ENCODE peak calls at places on chromosomes 3 and 15, in ten cellular contexts. U, M, V, B, N, Q, K, L, F and T are unnamed samples.

GRCh38 chr15:35545316-35545824 is 595 bp downstream of the DPH6 start:
- DNase-seq in N (peak), M (peak), Q (no peak), L (no peak), F (no peak), V (peak), B (peak), U (peak), K (peak), T (no peak)

GRCh38 chr3:135310317-135310716 is 515.3 kb downstream of the EPHB1 start:
- DNase-seq in N (no peak), V (no peak), L (no peak), U (no peak), M (no peak), Q (no peak), B (no peak), F (no peak), K (no peak), T (no peak)

GRCh38 chr15:68335251-68335650 is 57.7 kb downstream of the FEM1B start:
- DNase-seq in K (no peak), M (no peak), V (peak), L (no peak), Q (no peak), F (no peak), U (no peak), B (no peak), N (peak), T (peak)

GRCh38 chr3:94522488-94522887 is 459.6 kb downstream of the NSUN3 start:
- DNase-seq in L (peak), V (no peak), F (no peak), U (no peak), K (peak), N (peak), B (peak), M (no peak), Q (no peak), T (no peak)

GRCh38 chr15:43930079-43930478 is 103.3 kb downstream of the WDR76 start:
- DNase-seq in Q (no peak), L (no peak), N (no peak), U (no peak), M (peak), V (peak), B (no peak), K (no peak), F (no peak), T (no peak)

GRCh38 chr3:179991104-179991503 is 45.6 kb downstream of the PEX5L start:
- DNase-seq in K (no peak), U (no peak), M (no peak), N (no peak), V (no peak), F (no peak), B (no peak), L (no peak), Q (no peak), T (no peak)

GRCh38 chr3:23495507-23495906 is 292.4 kb downstream of the UBE2E2 start:
- DNase-seq in B (no peak), Q (no peak), L (no peak), V (peak), M (no peak), F (no peak), K (no peak), N (peak), U (no peak), T (no peak)

GRCh38 chr3:71128951-71129350 is 454.6 kb downstream of the FOXP1 start:
- DNase-seq in U (no peak), V (no peak), Q (no peak), B (no peak), F (peak), K (no peak), L (no peak), N (peak), M (no peak), T (no peak)

GRCh38 chr15:89367485-89368451 is 33.1 kb upstream of the POLG start:
- DNase-seq in K (no peak), V (no peak), U (no peak), L (no peak), F (no peak), M (no peak), Q (peak), N (peak), B (no peak), T (peak)

GRCh38 chr15:76903251-76903681 is 1.9 kb downstream of the SCAPER start:
- DNase-seq in F (no peak), B (peak), U (peak), K (peak), V (peak), Q (no peak), M (peak), N (peak), L (no peak), T (no peak)

GRCh38 chr15:61084944-61085367 is 144.1 kb downstream of the RORA start:
- DNase-seq in M (peak), B (no peak), V (no peak), L (no peak), U (no peak), N (peak), K (no peak), F (no peak), Q (no peak), T (peak)

GRCh38 chr3:195542261-195542660 is 864 bp downstream of the PPP1R2 start:
- DNase-seq in Q (no peak), K (no peak), L (no peak), U (no peak), B (peak), M (no peak), V (peak), N (peak), F (no peak), T (peak)

GRCh38 chr15:63178034-63178433 is 11.4 kb upstream of the RAB8B start:
- DNase-seq in V (no peak), U (no peak), B (no peak), K (no peak), M (peak), L (no peak), N (no peak), F (no peak), Q (no peak), T (no peak)

GRCh38 chr15:89299896-89300295 is 34.7 kb downstream of the POLG start:
- DNase-seq in B (peak), F (no peak), M (no peak), V (peak), L (no peak), K (no peak), N (no peak), U (peak), Q (no peak), T (no peak)

GRCh38 chr3:89025185-89025584 is 82.2 kb upstream of the EPHA3 start:
- DNase-seq in N (peak), M (no peak), K (no peak), V (peak), Q (no peak), F (no peak), U (peak), L (peak), B (no peak), T (peak)

GRCh38 chr3:194423317-194423716 is 24.3 kb upstream of the GP5 start:
- DNase-seq in V (no peak), L (no peak), N (peak), K (no peak), Q (no peak), U (no peak), F (no peak), B (no peak), M (no peak), T (no peak)

GRCh38 chr3:128950223-128950938 is 43.5 kb downstream of the CFAP92 start:
- DNase-seq in B (no peak), M (peak), V (peak), K (peak), Q (no peak), L (peak), U (no peak), N (peak), F (no peak), T (no peak)

GRCh38 chr3:49647741-49648140 is 26.4 kb upstream of the APEH start:
- DNase-seq in F (no peak), N (peak), V (no peak), B (peak), Q (no peak), M (no peak), K (no peak), L (no peak), U (no peak), T (no peak)

GRCh38 chr15:49328941-49329340 is 94.1 kb upstream of the FGF7 start:
- DNase-seq in M (no peak), N (no peak), Q (no peak), F (no peak), B (no peak), V (no peak), K (no peak), U (no peak), L (no peak), T (no peak)

GRCh38 chr3:179304605-179305004 is 18.2 kb upstream of the ZNF639 start:
- DNase-seq in U (no peak), F (no peak), N (no peak), L (no peak), Q (no peak), K (no peak), V (peak), B (no peak), M (no peak), T (no peak)

GRCh38 chr3:127442551-127442950 is 148.0 kb downstream of the TPRA1 start:
- DNase-seq in U (no peak), M (no peak), Q (no peak), L (no peak), K (no peak), B (no peak), N (no peak), F (no peak), V (no peak), T (no peak)

GRCh38 chr3:99084825-99085224 is 183.3 kb upstream of the DCBLD2 start:
- DNase-seq in B (peak), N (no peak), M (no peak), V (peak), Q (no peak), F (no peak), L (no peak), K (no peak), U (peak), T (no peak)

GRCh38 chr3:70829101-70829500 is 516.7 kb upstream of the MDFIC2 start:
- DNase-seq in N (no peak), K (no peak), F (no peak), U (peak), V (peak), B (no peak), L (no peak), M (no peak), Q (no peak), T (no peak)

GRCh38 chr3:192931825-192932224 is 14.2 kb upstream of the MB21D2 start:
- DNase-seq in B (no peak), L (no peak), V (no peak), K (no peak), M (no peak), F (no peak), N (no peak), Q (no peak), U (no peak), T (no peak)

GRCh38 chr3:133475245-133476010 is 75.6 kb downstream of the BFSP2 start:
- DNase-seq in B (no peak), Q (no peak), V (no peak), F (no peak), L (no peak), M (peak), K (no peak), U (no peak), N (peak), T (no peak)

GRCh38 chr15:81189583-81190283 is 6.9 kb upstream of the IL16 start:
- DNase-seq in U (peak), L (no peak), M (no peak), Q (no peak), K (no peak), N (no peak), V (peak), F (no peak), B (no peak), T (no peak)

GRCh38 chr15:31481157-31481556 is 154.5 kb downstream of the KLF13 start:
- DNase-seq in N (no peak), U (no peak), Q (no peak), V (no peak), F (no peak), K (no peak), B (no peak), L (no peak), M (no peak), T (no peak)

GRCh38 chr3:194250104-194251002 is 100.8 kb downstream of the CPN2 start:
- DNase-seq in F (no peak), M (no peak), K (no peak), V (peak), L (no peak), B (no peak), U (peak), Q (no peak), N (peak), T (peak)

GRCh38 chr3:37214076-37214475 is 39.7 kb upstream of the LRRFIP2 start:
- DNase-seq in M (no peak), K (no peak), N (no peak), L (no peak), B (no peak), F (no peak), Q (no peak), V (no peak), U (no peak), T (no peak)

GRCh38 chr3:176799675-176800074 is 397.6 kb downstream of the TBL1XR1 start:
- DNase-seq in L (peak), U (no peak), K (no peak), N (no peak), M (no peak), F (no peak), B (no peak), Q (no peak), V (no peak), T (no peak)